ENCODE peak calls at places on chromosome 13, in six cellular contexts. O, E, N, Y, C and U are unnamed samples. For H3K27me3, the result is how much of the 10 kb centered on the place peaks cover.

GRCh38 chr13:63517376-63517775 is 2101.7 kb upstream of the PCDH20 start:
- DNase-seq in C (no peak), N (no peak), O (no peak), E (peak), Y (peak), U (peak)

GRCh38 chr13:45863716-45864590 is 12.4 kb upstream of the SIAH3 start:
- DNase-seq in C (no peak), Y (no peak), E (no peak), N (no peak), O (no peak), U (no peak)

GRCh38 chr13:113490496-113491417 is at the start of gene DCUN1D2:
- DNase-seq in O (peak), Y (peak), N (peak), C (peak), E (peak), U (peak)

GRCh38 chr13:98937911-98938381 is 39.9 kb downstream of the DOCK9 start:
- DNase-seq in O (no peak), E (peak), C (peak), N (no peak), Y (peak), U (peak)

GRCh38 chr13:24208314-24208713 is 47.8 kb downstream of the SPATA13 start:
- DNase-seq in N (peak), E (peak), Y (peak), O (peak), C (no peak), U (peak)

GRCh38 chr13:99310382-99311031 is 3.3 kb upstream of the GPR183 start:
- DNase-seq in O (no peak), Y (peak), N (peak), E (peak), C (no peak), U (peak)

GRCh38 chr13:40519637-40520036 is 146.8 kb downstream of the FOXO1 start:
- DNase-seq in O (no peak), E (no peak), Y (no peak), N (no peak), C (no peak), U (no peak)

GRCh38 chr13:44050450-44051063 is 170.9 kb downstream of the LACC1 start:
- DNase-seq in E (no peak), N (peak), Y (peak), O (peak), C (no peak), U (no peak)

GRCh38 chr13:100870898-100871297 is 196.3 kb upstream of the TMTC4 start:
- DNase-seq in N (no peak), O (no peak), Y (no peak), E (no peak), C (no peak), U (no peak)

GRCh38 chr13:70203661-70204229 is 95.5 kb upstream of the KLHL1 start:
- DNase-seq in O (peak), Y (no peak), E (no peak), N (peak), C (no peak), U (no peak)

GRCh38 chr13:99386911-99387788 is 80.0 kb upstream of the GPR183 start:
- DNase-seq in N (peak), O (peak), Y (no peak), C (peak), E (no peak), U (no peak)

GRCh38 chr13:45500492-45501174 is 35.9 kb downstream of the COG3 start:
- DNase-seq in C (no peak), N (peak), E (peak), Y (peak), O (peak), U (peak)

GRCh38 chr13:76992548-76993001 is 694 bp downstream of the CLN5 start:
- DNase-seq in N (peak), O (no peak), C (no peak), Y (peak), E (peak), U (peak)

GRCh38 chr13:109818136-109818535 is 31.8 kb upstream of the IRS2 start:
- DNase-seq in Y (no peak), E (no peak), N (no peak), O (no peak), C (no peak), U (no peak)

GRCh38 chr13:41848435-41849255 is 112.3 kb downstream of the VWA8 start:
- DNase-seq in C (no peak), O (no peak), N (no peak), E (peak), Y (peak), U (peak)

GRCh38 chr13:110829486-110829885 is 85.4 kb downstream of the ANKRD10 start:
- DNase-seq in Y (no peak), E (no peak), C (no peak), N (no peak), O (no peak), U (no peak)

GRCh38 chr13:113915012-113915763 is 51.3 kb upstream of the GAS6 start:
- DNase-seq in N (no peak), O (no peak), E (no peak), Y (no peak), C (peak), U (no peak)

GRCh38 chr13:25687622-25688225 is 315.9 kb downstream of the ATP8A2 start:
- DNase-seq in N (no peak), E (peak), Y (no peak), C (no peak), O (no peak), U (peak)

GRCh38 chr13:40438022-40438692 is 228.3 kb downstream of the FOXO1 start:
- DNase-seq in E (no peak), O (no peak), C (no peak), N (no peak), Y (no peak), U (no peak)

GRCh38 chr13:97141564-97142005 is 80.5 kb upstream of the MBNL2 start:
- DNase-seq in N (peak), C (peak), E (peak), O (peak), Y (peak), U (peak)

GRCh38 chr13:86725105-86725504 is 925.9 kb upstream of the SLITRK6 start:
- DNase-seq in N (no peak), C (peak), Y (no peak), O (no peak), E (no peak), U (no peak)

GRCh38 chr13:74770361-74770760 is 636.2 kb upstream of the KLF12 start:
- DNase-seq in Y (peak), C (no peak), O (no peak), N (peak), E (peak), U (peak)

GRCh38 chr13:50400930-50401553 is 385.8 kb downstream of the KCNRG start:
- DNase-seq in Y (peak), E (peak), O (no peak), C (no peak), N (no peak), U (peak)

GRCh38 chr13:24173775-24174174 is 13.3 kb downstream of the SPATA13 start:
- DNase-seq in O (no peak), E (no peak), N (no peak), Y (no peak), C (no peak), U (no peak)

GRCh38 chr13:25908390-25908789 is 143.4 kb downstream of the SHISA2 start:
- DNase-seq in C (no peak), E (no peak), N (no peak), Y (no peak), O (no peak), U (no peak)

GRCh38 chr13:21228738-21229137 is 52.3 kb downstream of the MRPL57 start:
- DNase-seq in C (no peak), O (no peak), N (no peak), E (no peak), Y (no peak), U (no peak)

GRCh38 chr13:21231426-21231945 is 55.0 kb downstream of the MRPL57 start:
- DNase-seq in C (no peak), E (no peak), N (no peak), O (no peak), Y (no peak), U (no peak)

GRCh38 chr13:21229241-21230024 is 53.0 kb downstream of the MRPL57 start:
- DNase-seq in O (no peak), C (no peak), Y (no peak), E (no peak), N (no peak), U (no peak)

GRCh38 chr13:21232196-21232595 is 55.7 kb downstream of the MRPL57 start:
- DNase-seq in N (no peak), C (no peak), E (no peak), Y (peak), O (no peak), U (peak)

GRCh38 chr13:21230516-21230915 is 54.1 kb downstream of the MRPL57 start:
- DNase-seq in Y (no peak), C (no peak), O (no peak), E (no peak), N (no peak), U (no peak)
- H2AFZ ChIP-seq in Y (no peak), C (no peak), O (no peak), E (no peak), N (no peak), U (no peak)

GRCh38 chr13:94553766-94554165 is 42.2 kb downstream of the TGDS start:
- DNase-seq in N (no peak), C (no peak), E (no peak), O (no peak), Y (no peak), U (no peak)
- H3K27me3 ChIP-seq in N (under half), C (under half), E (under half), O (under half), Y (under half), U (under half)

DNA sequence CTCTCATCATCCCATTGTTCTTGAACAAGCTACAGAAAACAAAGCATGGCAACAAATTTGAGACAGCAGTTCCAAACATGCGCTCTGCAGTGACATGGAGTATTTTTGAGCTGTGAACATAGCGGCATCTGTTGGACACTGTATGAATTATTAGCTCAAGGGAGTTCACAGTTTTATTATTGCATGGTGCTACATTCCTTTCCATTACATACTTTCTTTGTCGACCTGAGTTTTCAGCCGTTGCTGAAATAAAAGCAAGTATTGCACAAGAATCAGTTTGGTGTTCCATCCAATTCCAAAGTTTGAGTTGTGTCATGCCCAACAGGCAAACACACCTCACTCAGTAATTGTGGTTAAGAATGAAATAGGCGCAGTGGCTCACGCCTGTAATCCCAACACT is 30.1 kb upstream of the METTL21C start:
- DNase-seq in N (peak), E (peak), C (no peak), O (no peak), Y (peak), U (peak)
- TF ChIP-seq CTCF in N (peak), E (peak), C (no peak), O (peak), Y (peak), U (peak)

GRCh38 chr13:39111145-39111544 is 72.9 kb downstream of the NHLRC3 start:
- DNase-seq in E (no peak), Y (no peak), C (no peak), N (no peak), O (no peak), U (no peak)
- H2AFZ ChIP-seq in E (no peak), Y (no peak), C (no peak), N (no peak), O (no peak), U (no peak)